ENCODE peak calls at places on chromosomes 4 and X, in eight cellular contexts. W is H9; O is left ventricle myocardium inferior; B is tibial nerve; H is cardiac muscle cell; Y is lung; R is CD4-positive, alpha-beta T cell; J is breast epithelium. D is an unnamed sample.

GRCh38 chr4:89134775-89135319 is 23.5 kb downstream of the TIGD2 start:
- DNase-seq in W (no peak), O (no peak), B (no peak), H (no peak), Y (no peak), R (no peak), J (no peak), D (no peak)

GRCh38 chrX:42992199-42992943 is 214.4 kb upstream of the PPP1R2C start:
- DNase-seq in W (no peak), O (no peak), B (no peak), H (no peak), Y (no peak), R (no peak), J (no peak), D (no peak)

GRCh38 chrX:41118156-41118555 is 32.9 kb downstream of the USP9X start:
- DNase-seq in W (no peak), O (no peak), B (no peak), H (no peak), Y (no peak), R (no peak), J (no peak), D (no peak)

GRCh38 chr4:13912436-13912835 is 284.9 kb upstream of the BOD1L1 start:
- DNase-seq in W (no peak), O (no peak), B (no peak), H (no peak), Y (no peak), R (no peak), J (no peak), D (no peak)

GRCh38 chrX:148928803-148929202 is 428.4 kb downstream of the AFF2 start:
- DNase-seq in W (no peak), O (no peak), B (no peak), H (no peak), Y (no peak), R (no peak), J (no peak), D (no peak)

GRCh38 chrX:26851981-26852380 is 611.2 kb downstream of the PPP4R3C start:
- DNase-seq in W (no peak), O (no peak), B (no peak), H (peak), Y (no peak), R (no peak), J (no peak), D (no peak)

GRCh38 chrX:48703642-48704481 is 7.3 kb downstream of the SUV39H1 start:
- DNase-seq in W (no peak), O (no peak), B (no peak), H (peak), Y (no peak), R (no peak), J (no peak), D (no peak)

GRCh38 chrX:9573282-9574106 is 108.6 kb downstream of the TBL1X start:
- DNase-seq in W (peak), O (no peak), B (no peak), H (no peak), Y (no peak), R (no peak), J (no peak), D (no peak)

DNA sequence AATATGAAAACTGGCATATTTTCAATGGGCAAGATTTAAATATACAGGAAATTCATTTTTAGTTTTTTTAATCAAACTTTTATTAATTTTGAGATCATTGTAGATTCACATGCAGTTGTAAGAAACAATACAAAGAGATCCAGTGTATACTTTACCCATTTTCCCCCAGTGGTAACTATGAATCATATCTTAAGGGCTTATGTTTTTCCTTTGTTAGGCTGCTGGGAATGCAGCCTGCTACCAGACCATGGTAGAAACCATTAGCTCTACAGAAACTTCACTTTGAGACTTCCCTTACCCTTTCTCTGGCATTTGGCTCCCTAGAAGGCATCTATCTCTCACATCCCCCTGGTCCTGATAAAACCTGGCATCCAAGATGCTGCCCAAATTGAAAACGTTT is 147.6 kb upstream of the EOLA2 start:
- DNase-seq in W (no peak), O (no peak), B (no peak), H (no peak), Y (no peak), R (no peak), J (no peak), D (no peak)
- H3K27ac ChIP-seq in W (no peak), O (no peak), B (no peak), H (no peak), Y (no peak), R (no peak), J (no peak), D (no peak)

GRCh38 chrX:79330022-79330421 is 37.1 kb downstream of the ITM2A start:
- DNase-seq in W (peak), O (no peak), B (no peak), H (no peak), Y (no peak), R (no peak), J (no peak), D (no peak)

DNA sequence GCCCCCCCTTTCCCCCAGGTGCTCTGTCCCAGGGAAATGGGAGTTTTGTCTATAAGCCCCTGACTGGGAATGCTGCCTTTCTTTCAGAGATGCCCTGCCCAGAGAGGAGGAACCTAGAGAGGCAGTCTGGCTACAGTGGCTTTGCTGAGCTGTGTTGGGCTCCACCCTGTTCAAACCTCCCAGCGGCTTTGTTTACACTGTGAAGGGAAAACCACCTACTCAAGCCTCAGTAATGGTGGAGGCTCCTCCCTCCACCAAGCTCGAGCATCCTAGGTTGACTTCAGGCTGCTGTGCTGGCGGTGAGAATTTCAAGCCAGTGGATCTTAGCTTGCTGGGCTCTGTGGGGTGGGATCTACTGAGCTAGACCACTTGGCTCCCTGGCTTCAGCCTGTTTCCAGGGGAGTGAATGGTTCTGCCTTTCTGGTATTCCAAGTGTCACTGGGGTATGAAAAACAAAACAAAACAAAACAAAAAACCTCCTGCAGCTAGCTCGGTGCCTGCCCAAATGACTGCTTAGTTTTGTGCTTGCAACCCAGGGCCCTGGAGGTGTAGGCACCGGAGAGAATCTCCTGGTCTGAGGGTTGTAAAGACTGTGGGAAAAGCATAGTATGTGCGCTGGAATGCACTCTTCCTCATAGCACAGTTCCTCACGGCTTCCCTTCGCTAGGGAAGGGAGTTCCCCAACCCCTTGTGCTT is 41.7 kb downstream of the ITM2A start:
- DNase-seq in W (peak), O (no peak), B (no peak), H (no peak), Y (peak), R (peak), J (no peak), D (no peak)
- H3K27ac ChIP-seq in W (no peak), O (no peak), B (no peak), H (no peak), Y (no peak), R (no peak), J (no peak), D (no peak)

DNA sequence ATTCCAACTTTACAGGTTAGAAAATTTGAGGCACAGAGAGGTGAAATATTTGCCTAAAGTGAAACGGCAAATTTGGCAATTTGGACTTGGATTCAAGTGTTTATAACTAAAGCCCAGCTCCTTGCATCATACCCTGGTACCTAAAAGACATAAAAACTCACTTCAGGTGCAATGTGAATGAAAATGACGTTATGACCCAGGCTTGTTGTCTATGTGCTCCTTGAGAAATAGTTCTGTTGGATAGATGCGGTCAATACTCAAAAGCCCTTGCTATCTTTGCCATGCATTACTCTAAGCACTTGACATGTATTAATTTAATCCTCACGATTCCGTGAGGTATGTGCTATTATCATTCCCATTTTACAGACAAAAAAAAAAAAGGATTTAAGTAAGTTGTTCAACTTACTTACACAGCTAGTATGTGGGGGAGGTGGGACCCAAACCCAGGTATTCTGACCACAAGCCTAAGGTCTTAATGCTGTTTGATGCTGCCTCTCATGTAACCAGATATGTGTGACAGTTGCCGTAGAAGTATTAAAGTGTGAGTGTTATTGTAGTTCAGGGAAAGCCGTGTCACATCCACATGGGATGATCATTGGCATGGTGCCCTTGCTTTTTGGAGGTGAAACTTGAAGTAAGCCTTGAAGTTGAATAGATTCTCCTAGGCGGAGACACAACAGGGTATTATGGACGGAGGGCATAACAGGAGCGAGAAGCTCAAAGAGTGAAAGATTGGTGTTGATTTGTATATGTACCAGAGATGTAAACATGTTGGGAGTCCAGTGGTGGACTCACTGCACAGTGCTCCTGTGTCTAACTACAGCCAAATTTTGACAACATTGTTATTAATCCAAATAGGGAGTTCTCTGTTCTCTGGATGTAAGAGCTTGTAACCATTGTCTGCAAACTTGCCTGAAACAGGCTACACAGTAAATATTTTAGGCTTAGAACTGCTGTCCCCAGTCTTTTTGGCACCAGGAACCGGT is 3.1 kb downstream of the SCML1 start:
- DNase-seq in W (no peak), O (no peak), B (no peak), H (no peak), Y (no peak), R (no peak), J (no peak), D (no peak)
- H3K27ac ChIP-seq in W (no peak), O (no peak), B (no peak), H (no peak), Y (no peak), R (no peak), J (no peak), D (no peak)

GRCh38 chr4:177485528-177485927 is 43.3 kb upstream of the AGA start:
- DNase-seq in W (no peak), O (no peak), B (no peak), H (no peak), Y (no peak), R (no peak), J (no peak), D (no peak)
- H3K27ac ChIP-seq in W (no peak), O (no peak), B (no peak), H (no peak), Y (no peak), R (no peak), J (no peak), D (no peak)

GRCh38 chrX:98568795-98569194 is 1685.1 kb downstream of the RPA4 start:
- DNase-seq in W (no peak), O (no peak), B (no peak), H (no peak), Y (no peak), R (no peak), J (no peak), D (no peak)
- H3K27ac ChIP-seq in W (no peak), O (no peak), B (no peak), H (no peak), Y (no peak), R (no peak), J (no peak), D (no peak)

GRCh38 chr4:176839656-176840055 is 46.9 kb upstream of the VEGFC start:
- DNase-seq in W (no peak), O (no peak), B (no peak), H (no peak), Y (no peak), R (no peak), J (no peak), D (no peak)
- H3K27ac ChIP-seq in W (no peak), O (peak), B (no peak), H (no peak), Y (no peak), R (no peak), J (no peak), D (no peak)

D was measured in thyroid gland.